ENCODE peak calls at places on chromosome 7, in four cellular contexts. Z, M, J and R are unnamed samples. For H3K4me1, the result is how much of the 10 kb centered on the place peaks cover.

GRCh38 chr7:1358376-1359050 is 100.8 kb downstream of the MICALL2 start:
- DNase-seq in Z (no peak), M (peak), J (no peak), R (no peak)

GRCh38 chr7:1026721-1027151 is 17.6 kb upstream of the GPR146 start:
- DNase-seq in Z (no peak), M (no peak), J (no peak), R (no peak)

GRCh38 chr7:149787428-149788299 is 14.3 kb upstream of the ZNF467 start:
- DNase-seq in Z (no peak), M (no peak), J (no peak), R (no peak)

GRCh38 chr7:127392182-127392565 is 334 bp downstream of the ZNF800 start:
- DNase-seq in Z (peak), M (no peak), J (no peak), R (peak)

GRCh38 chr7:1974714-1975113 is 258.0 kb downstream of the MAD1L1 start:
- DNase-seq in Z (no peak), M (peak), J (no peak), R (peak)

GRCh38 chr7:105802611-105803520 is 73.5 kb downstream of the ATXN7L1 start:
- DNase-seq in Z (no peak), M (peak), J (no peak), R (no peak)

GRCh38 chr7:107659666-107660065 is 962 bp upstream of the SLC26A4 start:
- DNase-seq in Z (no peak), M (no peak), J (no peak), R (no peak)

GRCh38 chr7:78323118-78323517 is 524.5 kb downstream of the PHTF2 start:
- DNase-seq in Z (no peak), M (no peak), J (no peak), R (no peak)

GRCh38 chr7:19558527-19558926 is 150.3 kb downstream of the POLR1F start:
- DNase-seq in Z (no peak), M (no peak), J (no peak), R (no peak)

GRCh38 chr7:134254311-134254710 is 62.4 kb downstream of the SLC35B4 start:
- DNase-seq in Z (no peak), M (no peak), J (no peak), R (no peak)

GRCh38 chr7:70585071-70585470 is 546.9 kb upstream of the GALNT17 start:
- DNase-seq in Z (no peak), M (no peak), J (no peak), R (no peak)

GRCh38 chr7:135584362-135585353 is 26.9 kb downstream of the NUP205 start:
- DNase-seq in Z (no peak), M (no peak), J (no peak), R (no peak)

GRCh38 chr7:48255046-48255445 is 83.8 kb downstream of the ABCA13 start:
- DNase-seq in Z (no peak), M (no peak), J (no peak), R (no peak)

GRCh38 chr7:50808282-50808888 is 25.7 kb upstream of the GRB10 start:
- DNase-seq in Z (no peak), M (no peak), J (no peak), R (no peak)

GRCh38 chr7:78734626-78735025 is 718.8 kb downstream of the MAGI2 start:
- DNase-seq in Z (no peak), M (no peak), J (no peak), R (no peak)

GRCh38 chr7:378551-379455 is 88.8 kb downstream of the FOXL3 start:
- DNase-seq in Z (no peak), M (peak), J (no peak), R (peak)

GRCh38 chr7:76505168-76506080 is 4.9 kb upstream of the UPK3B start:
- DNase-seq in Z (no peak), M (no peak), J (no peak), R (peak)

GRCh38 chr7:123538189-123538714 is 3.9 kb upstream of the IQUB start:
- DNase-seq in Z (no peak), M (no peak), J (no peak), R (no peak)

GRCh38 chr7:57403601-57404342 is 46.2 kb upstream of the ZNF716 start:
- DNase-seq in Z (peak), M (peak), J (peak), R (peak)

GRCh38 chr7:51064688-51065087 is 251.9 kb downstream of the COBL start:
- DNase-seq in Z (no peak), M (no peak), J (no peak), R (no peak)

GRCh38 chr7:151115121-151115835 is 29.0 kb downstream of the AGAP3 start:
- DNase-seq in Z (no peak), M (no peak), J (no peak), R (no peak)
- H3K27ac ChIP-seq in Z (no peak), M (no peak), J (no peak), R (no peak)

GRCh38 chr7:158371856-158372255 is 215.8 kb downstream of the PTPRN2 start:
- DNase-seq in Z (no peak), M (no peak), J (no peak), R (no peak)
- TF ChIP-seq CTCF in Z (no peak), M (no peak), J (no peak), R (no peak)

GRCh38 chr7:100124301-100125229 is 2.2 kb upstream of the MBLAC1 start:
- DNase-seq in Z (no peak), M (no peak), J (no peak), R (no peak)
- H3K4me1 ChIP-seq in Z (half or more), M (under half), J (under half), R (under half)

GRCh38 chr7:91248996-91249395 is 15.2 kb upstream of the FZD1 start:
- DNase-seq in Z (no peak), M (no peak), J (no peak), R (no peak)

GRCh38 chr7:91251877-91252276 is 12.4 kb upstream of the FZD1 start:
- DNase-seq in Z (no peak), M (no peak), J (no peak), R (no peak)

GRCh38 chr7:91250706-91251105 is 13.5 kb upstream of the FZD1 start:
- DNase-seq in Z (no peak), M (no peak), J (no peak), R (no peak)

GRCh38 chr7:91247497-91247896 is 16.7 kb upstream of the FZD1 start:
- DNase-seq in Z (no peak), M (no peak), J (no peak), R (no peak)

GRCh38 chr7:91249506-91250233 is 14.6 kb upstream of the FZD1 start:
- DNase-seq in Z (no peak), M (no peak), J (no peak), R (no peak)
- H3K27ac ChIP-seq in Z (no peak), M (no peak), J (no peak), R (no peak)

DNA sequence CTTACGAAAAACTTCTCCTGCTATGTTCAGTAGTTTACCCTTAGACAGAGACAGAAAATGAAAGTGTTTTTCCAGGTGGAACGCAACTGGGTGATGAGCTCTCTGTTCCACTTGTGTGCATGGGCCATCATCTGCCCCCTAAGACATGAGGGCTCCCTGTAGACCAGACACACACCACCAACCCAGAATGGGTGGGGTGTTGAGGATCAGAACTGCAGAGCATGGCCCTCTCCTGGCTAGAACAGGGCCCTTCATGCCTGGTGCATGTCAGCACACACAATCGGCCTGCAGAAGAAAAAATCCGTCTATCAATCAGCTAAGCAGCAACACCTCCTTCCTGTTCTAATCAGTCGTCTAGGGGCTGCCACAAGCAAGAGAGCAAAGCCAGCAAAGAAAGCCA is 186.2 kb upstream of the INHBA start:
- DNase-seq in Z (no peak), M (no peak), J (no peak), R (no peak)
- TF ChIP-seq CTCF in Z (no peak), M (no peak), J (no peak), R (no peak)

GRCh38 chr7:100478966-100479660 is at the start of gene TSC22D4:
- DNase-seq in Z (peak), M (peak), J (peak), R (peak)

GRCh38 chr7:100477871-100478248 is 1.2 kb downstream of the TSC22D4 start:
- DNase-seq in Z (no peak), M (no peak), J (no peak), R (no peak)

GRCh38 chr7:100476903-100477870 is 1.8 kb downstream of the TSC22D4 start:
- DNase-seq in Z (no peak), M (no peak), J (no peak), R (no peak)

GRCh38 chr7:100475549-100475948 is 3.5 kb downstream of the TSC22D4 start:
- DNase-seq in Z (peak), M (no peak), J (no peak), R (no peak)

GRCh38 chr7:100476108-100476780 is 2.8 kb downstream of the TSC22D4 start:
- DNase-seq in Z (no peak), M (no peak), J (peak), R (no peak)
- H3K4me1 ChIP-seq in Z (half or more), M (under half), J (under half), R (under half)

GRCh38 chr7:137981175-137981574 is 20.7 kb downstream of the CREB3L2 start:
- DNase-seq in Z (no peak), M (no peak), J (no peak), R (no peak)
- H3K27ac ChIP-seq in Z (peak), M (no peak), J (no peak), R (peak)

DNA sequence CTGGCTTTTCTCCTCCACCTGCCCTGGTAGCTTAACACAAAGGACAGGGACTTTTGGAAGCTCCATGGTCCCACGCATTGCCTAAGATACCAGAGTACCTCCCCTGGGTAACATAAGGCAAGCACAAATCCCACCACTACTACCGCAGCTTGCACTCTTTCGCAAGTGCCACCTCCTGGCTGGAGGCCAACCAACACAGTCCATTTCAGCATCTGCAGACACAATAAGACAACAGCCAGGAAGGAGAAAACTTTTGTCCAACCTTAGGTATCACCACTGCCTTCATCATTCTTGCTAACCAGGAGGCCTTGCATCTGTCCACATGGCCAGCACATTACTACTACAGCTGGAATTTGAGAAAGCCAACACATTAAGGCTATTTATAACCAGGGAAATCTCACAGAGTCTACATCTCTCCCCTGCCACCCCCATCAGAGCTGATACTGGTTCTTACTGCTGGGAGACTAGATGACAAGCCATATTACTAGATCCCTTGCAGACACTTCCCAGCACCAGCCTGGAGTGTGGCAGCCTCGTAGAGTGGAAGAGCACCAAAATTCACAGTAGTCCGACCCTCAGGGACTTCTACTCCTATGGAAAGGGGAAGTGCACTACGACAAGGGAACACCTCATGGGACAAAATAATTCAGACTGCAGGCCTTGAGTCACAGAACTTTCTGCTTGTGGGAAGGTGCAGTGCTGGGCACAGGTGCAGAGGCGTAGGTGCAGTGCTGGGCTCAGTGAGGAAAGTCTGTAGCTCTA is 39.8 kb upstream of the CDK13 start:
- DNase-seq in Z (no peak), M (no peak), J (no peak), R (no peak)
- TF ChIP-seq CTCF in Z (no peak), M (no peak), J (no peak), R (no peak)

GRCh38 chr7:23473848-23474097 is 3.5 kb upstream of the IGF2BP3 start:
- DNase-seq in Z (no peak), M (no peak), J (no peak), R (no peak)

GRCh38 chr7:23474829-23475578 is 4.7 kb upstream of the IGF2BP3 start:
- DNase-seq in Z (no peak), M (no peak), J (no peak), R (no peak)

GRCh38 chr7:23475579-23475844 is 5.2 kb upstream of the IGF2BP3 start:
- DNase-seq in Z (no peak), M (no peak), J (no peak), R (no peak)

GRCh38 chr7:23472974-23473847 is 2.9 kb upstream of the IGF2BP3 start:
- DNase-seq in Z (no peak), M (no peak), J (no peak), R (no peak)

DNA sequence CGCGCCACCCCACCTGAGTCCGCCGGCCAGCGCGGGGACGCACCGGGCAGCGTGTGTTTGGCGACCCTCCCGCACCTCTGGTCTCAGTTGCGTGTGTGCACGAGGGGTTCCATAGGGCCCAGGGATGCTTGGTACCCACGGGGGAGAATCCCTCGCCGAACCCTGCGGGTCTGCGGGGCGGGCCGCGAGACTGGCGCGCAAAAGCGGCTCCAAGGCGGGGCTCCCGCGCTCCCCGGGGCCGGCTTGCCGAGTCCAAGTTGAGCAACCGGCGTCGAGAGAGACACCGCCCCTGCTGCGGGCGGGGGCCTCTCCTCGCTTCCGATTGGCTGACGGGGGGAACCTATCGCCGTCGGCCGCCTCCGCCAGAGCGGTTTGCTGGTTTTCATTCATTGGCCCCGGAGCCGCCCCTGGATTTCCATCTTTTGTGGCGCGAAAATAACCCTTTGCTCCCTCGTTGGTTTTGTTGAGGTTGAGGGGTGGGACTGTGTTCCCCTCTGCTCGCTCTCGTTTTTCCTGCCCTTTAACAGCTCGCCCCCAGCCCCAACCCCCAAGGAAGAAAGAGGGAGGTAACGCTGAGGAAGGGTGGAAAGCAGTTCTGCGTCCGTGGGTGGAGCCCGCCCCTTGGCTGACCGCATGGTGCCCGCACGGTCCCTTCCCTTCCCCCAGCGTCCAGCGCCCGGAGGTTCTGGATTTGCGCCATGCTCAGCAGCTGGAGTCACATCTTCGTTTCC is 4.0 kb upstream of the IGF2BP3 start:
- DNase-seq in Z (peak), M (peak), J (no peak), R (peak)
- H3K4me1 ChIP-seq in Z (under half), M (under half), J (under half), R (under half)